ENCODE peak calls at places on chromosomes 1 and 21, in seven cellular contexts. C, G, U, V, W, J and I are unnamed samples.

GRCh38 chr1:67838180-67838912 is 5.1 kb upstream of the GNG12 start:
- DNase-seq in W (peak), G (no peak), U (no peak), J (no peak), C (no peak), V (no peak), I (no peak)

GRCh38 chr1:178055093-178055492 is 38.8 kb upstream of the RASAL2 start:
- DNase-seq in G (peak), W (peak), U (no peak), J (no peak), V (peak), C (peak), I (peak)

GRCh38 chr1:64136749-64137568 is 66.5 kb upstream of the UBE2U start:
- DNase-seq in U (peak), W (peak), J (peak), G (peak), C (no peak), V (peak), I (peak)

GRCh38 chr1:167071286-167071685 is 18.9 kb downstream of the GPA33 start:
- DNase-seq in W (no peak), V (no peak), J (no peak), G (no peak), C (no peak), U (no peak), I (no peak)

GRCh38 chr1:203926025-203926540 is 64.7 kb downstream of the SNRPE start:
- DNase-seq in V (no peak), U (no peak), W (peak), C (no peak), G (no peak), J (no peak), I (no peak)

GRCh38 chr1:192448026-192448578 is 127.5 kb upstream of the RGS1 start:
- DNase-seq in G (no peak), U (no peak), J (no peak), W (no peak), V (no peak), C (no peak), I (no peak)

GRCh38 chr1:227896710-227897655 is 50.7 kb downstream of the WNT9A start:
- DNase-seq in W (no peak), V (no peak), C (peak), J (no peak), U (no peak), G (no peak), I (no peak)

GRCh38 chr1:150613061-150613920 is 16.1 kb downstream of the ENSA start:
- DNase-seq in W (peak), U (no peak), V (peak), J (peak), C (no peak), G (peak), I (no peak)

GRCh38 chr1:36322085-36322785 is 1.2 kb downstream of the EVA1B start:
- DNase-seq in W (peak), V (no peak), U (no peak), G (no peak), J (no peak), C (no peak), I (no peak)

GRCh38 chr1:39105061-39105840 is 79.1 kb downstream of the NDUFS5 start:
- DNase-seq in U (no peak), J (no peak), C (peak), G (no peak), W (peak), V (no peak), I (peak)

GRCh38 chr1:185916866-185917265 is 182.7 kb downstream of the HMCN1 start:
- DNase-seq in W (peak), V (no peak), J (no peak), U (no peak), G (no peak), C (no peak), I (no peak)

GRCh38 chr1:154325583-154326545 is 539 bp downstream of the ATP8B2 start:
- DNase-seq in G (no peak), W (peak), U (peak), V (peak), C (no peak), J (peak), I (peak)

GRCh38 chr1:32291145-32291707 is 657 bp upstream of the HDAC1 start:
- DNase-seq in W (peak), G (peak), J (no peak), C (no peak), V (peak), U (no peak), I (no peak)

GRCh38 chr1:225816643-225817538 is 7.0 kb downstream of the EPHX1 start:
- DNase-seq in G (no peak), U (no peak), J (no peak), V (no peak), W (peak), C (peak), I (peak)

GRCh38 chr1:145892486-145893087 is 6.9 kb upstream of the ANKRD35 start:
- DNase-seq in J (no peak), C (no peak), W (peak), U (no peak), V (no peak), G (no peak), I (no peak)

GRCh38 chr1:104878203-104878911 is 1128.7 kb downstream of the AMY1C start:
- DNase-seq in W (no peak), U (no peak), G (no peak), V (peak), C (no peak), J (no peak), I (no peak)

GRCh38 chr1:230191079-230191478 is 124.0 kb downstream of the GALNT2 start:
- DNase-seq in W (peak), U (no peak), G (no peak), C (no peak), J (peak), V (no peak), I (peak)

GRCh38 chr1:145782166-145783099 is 41.5 kb downstream of the RNF115 start:
- DNase-seq in G (peak), V (peak), U (peak), C (no peak), W (peak), J (no peak), I (no peak)

GRCh38 chr21:40827509-40827908 is 19.4 kb downstream of the DSCAM start:
- DNase-seq in V (no peak), C (no peak), U (no peak), W (no peak), J (no peak), G (no peak), I (no peak)

DNA sequence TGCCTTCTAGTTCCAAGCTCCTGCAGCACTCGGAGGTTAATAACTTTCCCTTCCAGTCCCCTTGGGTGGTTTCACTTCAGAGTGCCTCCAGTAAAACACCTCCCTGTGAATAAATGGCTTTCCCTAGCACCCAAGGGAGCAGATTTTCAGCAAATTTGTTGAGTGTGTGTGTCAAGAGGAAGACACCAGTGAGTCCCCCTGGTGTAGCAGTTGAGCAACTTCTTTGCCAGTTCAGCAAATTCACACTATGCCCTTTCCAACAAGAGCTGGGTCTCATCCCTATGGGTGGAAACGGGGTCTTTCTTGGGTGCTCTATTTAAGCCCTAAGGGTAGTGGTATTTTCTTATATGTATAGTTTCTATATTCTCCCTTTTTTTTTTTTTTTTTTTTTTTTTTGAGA is 806 bp upstream of the AADACL4 start:
- DNase-seq in V (no peak), J (no peak), G (no peak), U (no peak), C (no peak), W (no peak), I (no peak)
- TF ChIP-seq CTCF in V (no peak), J (no peak), G (no peak), U (no peak), C (no peak), W (no peak), I (no peak)

GRCh38 chr1:7505094-7505838 is 265.8 kb upstream of the VAMP3 start:
- DNase-seq in U (no peak), C (no peak), G (no peak), W (no peak), J (no peak), V (no peak), I (no peak)
- H3K4me3 ChIP-seq in U (no peak), C (no peak), G (no peak), W (no peak), J (no peak), V (no peak), I (no peak)

DNA sequence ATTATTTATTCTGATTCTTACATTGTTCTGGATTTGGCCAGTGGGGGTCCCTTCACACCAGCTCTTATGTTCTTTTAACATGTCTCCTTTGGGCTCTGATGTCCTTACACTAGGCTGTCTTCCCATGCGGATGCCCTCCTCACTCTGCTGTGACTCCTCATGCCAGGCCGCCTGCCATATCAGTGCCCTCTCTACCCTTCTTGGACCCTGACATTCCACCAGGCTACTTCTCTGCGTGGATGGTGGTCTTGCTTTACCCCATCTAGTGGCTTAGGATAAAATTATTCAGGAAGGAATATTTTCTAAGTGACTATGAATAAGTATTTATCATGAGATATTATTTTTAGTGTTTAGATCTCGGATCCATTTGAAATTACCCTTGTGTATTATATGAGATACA is 21.2 kb downstream of the ATF6 start:
- DNase-seq in G (no peak), J (no peak), U (no peak), W (no peak), C (no peak), V (no peak), I (no peak)
- TF ChIP-seq CTCF in G (peak), J (no peak), U (no peak), W (no peak), C (no peak), V (no peak), I (no peak)

GRCh38 chr1:206782448-206782847 is 10.2 kb upstream of the IL10 start:
- DNase-seq in U (no peak), V (no peak), C (no peak), J (no peak), G (no peak), W (no peak), I (no peak)
- H3K4me3 ChIP-seq in U (no peak), V (no peak), C (no peak), J (no peak), G (no peak), W (no peak), I (no peak)

DNA sequence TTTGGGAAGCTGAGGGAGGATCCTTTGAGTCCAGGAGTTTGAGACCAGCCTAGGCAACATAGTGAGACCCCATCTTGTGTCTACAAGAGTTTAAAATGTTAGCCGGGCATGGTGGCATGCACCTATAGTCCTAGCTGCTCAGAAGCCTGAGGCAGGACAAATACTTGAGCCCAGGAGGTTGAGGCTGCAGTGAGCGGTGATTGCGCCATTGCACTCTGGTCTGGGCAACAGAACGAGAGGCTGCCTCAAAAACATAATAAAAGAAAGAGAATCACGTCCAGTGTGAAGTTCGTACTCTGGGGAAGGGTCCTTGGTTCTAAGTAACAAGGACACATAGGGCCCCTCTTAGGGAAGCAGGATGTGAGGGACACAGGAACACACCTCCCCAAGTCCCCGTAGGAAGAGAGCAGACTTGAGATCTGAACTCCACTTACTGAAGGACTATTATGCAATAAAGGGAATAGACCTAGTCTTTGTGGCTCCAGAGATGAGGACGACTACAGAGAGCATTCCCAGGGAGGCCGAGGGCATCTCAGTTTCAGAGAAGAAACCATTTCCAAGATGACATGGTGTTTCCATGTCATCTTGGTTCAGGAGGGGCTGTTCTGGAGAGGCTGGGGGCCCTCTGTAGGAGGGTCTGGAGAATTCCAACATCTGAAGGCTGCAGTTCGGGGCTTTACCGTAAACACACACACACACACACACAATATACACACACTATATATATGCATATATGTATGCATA is 10.8 kb upstream of the ENO1 start:
- DNase-seq in V (no peak), W (peak), C (no peak), U (no peak), J (no peak), G (no peak), I (no peak)
- TF ChIP-seq CTCF in V (peak), W (no peak), C (no peak), U (no peak), J (no peak), G (no peak), I (no peak)

GRCh38 chr1:208230668-208231529 is 13.3 kb downstream of the PLXNA2 start:
- DNase-seq in V (no peak), U (no peak), C (no peak), J (no peak), W (no peak), G (no peak), I (no peak)
- H3K4me3 ChIP-seq in V (no peak), U (no peak), C (no peak), J (no peak), W (no peak), G (no peak), I (no peak)